ENCODE peak calls at places on chromosomes 4 and X, in four cellular contexts. C, I, A and Q are unnamed samples.

GRCh38 chrX:1836683-1837082 is 221.8 kb downstream of the ASMT start:
- DNase-seq in C (no peak), I (no peak), A (no peak), Q (no peak)

GRCh38 chrX:53882331-53882730 is 161.9 kb downstream of the PHF8 start:
- DNase-seq in C (no peak), I (no peak), A (no peak), Q (no peak)

GRCh38 chrX:6449946-6450345 is 85.0 kb downstream of the VCX3A start:
- DNase-seq in C (no peak), I (no peak), A (no peak), Q (no peak)

GRCh38 chrX:155293771-155294170 is 29.5 kb upstream of the RAB39B start:
- DNase-seq in C (no peak), I (no peak), A (no peak), Q (no peak)

GRCh38 chrX:155819966-155820491 is 61.1 kb upstream of the VAMP7 start:
- DNase-seq in C (peak), I (peak), A (peak), Q (peak)

GRCh38 chr4:52979821-52980590 is 117.9 kb downstream of the RASL11B start:
- DNase-seq in C (no peak), I (no peak), A (no peak), Q (no peak)

GRCh38 chrX:153206425-153207046 is 27.5 kb downstream of the MAGEA1 start:
- DNase-seq in C (no peak), I (no peak), A (no peak), Q (no peak)

GRCh38 chr4:793941-794621 is 31.8 kb downstream of the CPLX1 start:
- DNase-seq in C (no peak), I (no peak), A (no peak), Q (no peak)

GRCh38 chr4:147842573-147842972 is 110.7 kb downstream of the ARHGAP10 start:
- DNase-seq in C (peak), I (no peak), A (no peak), Q (no peak)

GRCh38 chr4:81827568-81828202 is 356.0 kb upstream of the RASGEF1B start:
- DNase-seq in C (no peak), I (no peak), A (peak), Q (no peak)

GRCh38 chr4:55549888-55550287 is 3.2 kb upstream of the CLOCK start:
- DNase-seq in C (no peak), I (no peak), A (no peak), Q (no peak)
- TF ChIP-seq SPI1 in C (no peak), I (no peak), A (no peak), Q (no peak)

GRCh38 chrX:102976290-102976689 is 39.2 kb downstream of the RAB40AL start:
- DNase-seq in C (no peak), I (peak), A (no peak), Q (no peak)

GRCh38 chrX:102979536-102979935 is 42.5 kb downstream of the RAB40AL start:
- DNase-seq in C (no peak), I (no peak), A (no peak), Q (no peak)

GRCh38 chrX:102978594-102978993 is 41.5 kb downstream of the RAB40AL start:
- DNase-seq in C (no peak), I (peak), A (no peak), Q (no peak)

GRCh38 chrX:102975016-102975415 is 37.9 kb downstream of the RAB40AL start:
- DNase-seq in C (no peak), I (no peak), A (no peak), Q (no peak)

GRCh38 chrX:102976793-102977495 is 39.9 kb downstream of the RAB40AL start:
- DNase-seq in C (no peak), I (peak), A (no peak), Q (no peak)
- TF ChIP-seq SPI1 in C (no peak), I (no peak), A (no peak), Q (no peak)

DNA sequence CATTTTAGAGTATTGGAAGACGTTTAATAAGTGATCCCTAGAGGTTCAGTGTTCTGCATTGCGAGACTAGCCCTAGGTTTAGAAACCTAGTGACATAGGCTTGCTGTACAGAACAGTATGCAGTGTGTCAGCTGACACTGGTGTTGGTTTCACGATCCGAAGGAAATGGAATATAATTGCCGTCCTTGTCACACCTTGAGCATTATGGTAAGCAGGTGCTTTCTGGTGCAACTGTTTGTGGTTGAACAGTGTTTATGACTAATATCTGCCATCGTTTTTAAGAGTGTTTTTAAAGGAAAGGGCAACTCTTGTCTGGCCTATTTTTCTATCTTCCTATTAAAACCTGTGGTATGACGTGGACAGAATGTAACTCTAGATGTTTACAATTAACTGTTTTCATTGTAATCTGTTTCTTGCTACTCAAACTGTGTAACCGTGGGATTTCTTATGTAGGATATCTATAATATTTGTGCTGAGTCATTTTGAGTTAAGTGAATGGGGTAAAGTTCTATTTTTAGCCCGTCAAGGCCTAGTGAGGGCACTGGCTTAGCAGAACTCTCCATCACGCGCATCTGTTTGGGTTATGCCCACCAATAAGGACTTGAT is 53.8 kb upstream of the TBC1D14 start:
- DNase-seq in C (no peak), I (peak), A (peak), Q (no peak)
- TF ChIP-seq SPI1 in C (no peak), I (no peak), A (no peak), Q (no peak)

GRCh38 chr4:119135721-119136121 is at the start of gene MYOZ2:
- DNase-seq in C (no peak), I (no peak), A (no peak), Q (no peak)
- TF ChIP-seq SPI1 in C (no peak), I (no peak), A (no peak), Q (no peak)

DNA sequence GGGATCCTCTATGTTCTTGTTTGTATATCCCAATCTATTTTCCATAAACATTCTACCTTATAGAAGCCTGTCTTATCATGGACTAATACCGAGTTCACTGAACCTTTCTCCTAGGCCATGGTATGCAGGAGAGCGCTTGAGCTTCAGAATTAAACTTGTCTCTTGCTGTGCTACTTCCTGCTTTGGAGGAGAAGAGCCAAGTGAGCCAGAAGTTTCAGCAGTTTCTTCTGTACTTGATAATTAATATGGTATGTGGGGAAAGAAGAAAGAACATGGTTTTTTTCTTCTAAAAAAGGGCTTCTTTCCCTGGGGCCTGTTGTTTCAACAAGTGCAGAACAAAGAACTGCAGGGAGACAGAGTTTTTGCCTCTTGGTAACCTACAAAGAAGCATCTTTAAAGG is 172.8 kb downstream of the ATG4A start:
- DNase-seq in C (no peak), I (no peak), A (no peak), Q (no peak)
- TF ChIP-seq SPI1 in C (no peak), I (no peak), A (no peak), Q (no peak)

DNA sequence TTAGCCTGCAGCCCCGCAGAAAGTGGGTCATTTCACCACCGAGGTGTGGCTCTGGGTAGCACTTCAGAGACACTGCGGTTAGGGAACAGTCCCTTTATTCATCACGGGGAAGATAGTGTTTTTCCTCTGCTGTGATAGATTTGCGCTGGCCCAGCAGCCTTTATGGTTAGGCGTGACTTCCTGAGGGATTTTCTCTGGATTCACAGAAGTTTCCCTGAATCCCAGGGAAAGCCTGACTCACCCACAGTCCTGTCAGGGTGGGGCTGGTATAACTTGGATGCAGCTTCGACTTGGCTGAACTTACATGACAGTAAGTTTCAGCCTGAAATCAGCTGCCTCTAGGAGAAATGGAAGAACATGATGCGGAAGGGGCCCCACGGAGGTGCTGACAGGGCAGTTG is 196.3 kb upstream of the HHIP start:
- DNase-seq in C (no peak), I (no peak), A (no peak), Q (no peak)
- TF ChIP-seq SPI1 in C (no peak), I (no peak), A (no peak), Q (no peak)

DNA sequence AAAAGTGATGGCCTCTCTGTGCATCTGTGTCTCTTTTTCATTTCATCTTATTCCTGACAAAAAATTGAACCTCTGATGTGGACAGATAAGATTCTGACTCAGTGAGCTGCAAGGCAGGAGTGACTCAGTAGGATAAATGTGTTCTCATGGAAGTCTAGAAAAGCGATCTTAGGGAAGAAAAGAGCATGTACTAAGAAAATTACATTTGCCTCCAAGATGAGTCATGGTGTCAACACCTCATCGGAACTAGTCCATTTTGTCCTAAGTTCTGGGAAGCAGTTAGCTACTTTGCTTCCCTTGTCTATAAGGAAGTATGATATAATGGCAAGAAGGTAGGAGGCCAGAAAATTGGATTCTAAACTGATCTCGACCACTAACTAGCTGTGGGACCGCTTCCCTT is 83.5 kb upstream of the AFF2 start:
- DNase-seq in C (no peak), I (no peak), A (no peak), Q (no peak)
- TF ChIP-seq SPI1 in C (no peak), I (no peak), A (no peak), Q (no peak)

GRCh38 chr4:30721353-30722091 is 1.4 kb downstream of the PCDH7 start:
- DNase-seq in C (no peak), I (no peak), A (no peak), Q (no peak)
- TF ChIP-seq SPI1 in C (no peak), I (no peak), A (no peak), Q (no peak)

GRCh38 chrX:27085346-27085745 is 377.8 kb downstream of the PPP4R3C start:
- DNase-seq in C (no peak), I (no peak), A (no peak), Q (no peak)
- TF ChIP-seq SPI1 in C (no peak), I (no peak), A (no peak), Q (no peak)

GRCh38 chr4:165199722-165200121 is 7.6 kb upstream of the KLHL2 start:
- DNase-seq in C (no peak), I (no peak), A (no peak), Q (no peak)

GRCh38 chr4:165199286-165199685 is 8.1 kb upstream of the KLHL2 start:
- DNase-seq in C (no peak), I (no peak), A (no peak), Q (no peak)

GRCh38 chr4:165201806-165202205 is 5.6 kb upstream of the KLHL2 start:
- DNase-seq in C (no peak), I (no peak), A (no peak), Q (no peak)

GRCh38 chr4:165194368-165194767 is 13.0 kb upstream of the KLHL2 start:
- DNase-seq in C (no peak), I (no peak), A (no peak), Q (no peak)

GRCh38 chr4:165198329-165198728 is 9.0 kb upstream of the KLHL2 start:
- DNase-seq in C (no peak), I (no peak), A (no peak), Q (no peak)
- TF ChIP-seq SPI1 in C (no peak), I (no peak), A (no peak), Q (no peak)